ENCODE peak calls at places on chromosome 14, in ten cellular contexts. O is ascending aorta; P is AG04450; G is A549; M is GM23248; R is IMR-90; Y is CD8-positive, alpha-beta T cell; H is fibroblast of lung; N is stomach; K is cardiac muscle cell. F is an unnamed sample.

GRCh38 chr14:81314443-81315175 is 85.5 kb downstream of the STON2 start:
- DNase-seq in O (no peak), P (no peak), G (no peak), M (no peak), R (no peak), Y (no peak), H (no peak), N (no peak), K (no peak), F (no peak)

GRCh38 chr14:96285667-96286066 is 29.7 kb downstream of the BDKRB1 start:
- DNase-seq in O (no peak), P (no peak), G (no peak), M (no peak), R (peak; percentile 91), Y (no peak), H (peak; percentile 89), N (no peak), K (peak; percentile 63), F (peak; percentile 91)

GRCh38 chr14:24965578-24965933 is 84.4 kb downstream of the STXBP6 start:
- DNase-seq in O (no peak), P (no peak), G (no peak), M (no peak), R (no peak), Y (no peak), H (no peak), N (no peak), K (no peak), F (no peak)

GRCh38 chr14:104249092-104249491 is 110.7 kb downstream of the KIF26A start:
- DNase-seq in O (peak; percentile 35), P (no peak), G (no peak), M (no peak), R (no peak), Y (peak; percentile 6), H (no peak), N (no peak), K (no peak), F (no peak)

GRCh38 chr14:24284501-24285035 is 13.2 kb upstream of the RABGGTA start:
- DNase-seq in O (no peak), P (no peak), G (no peak), M (no peak), R (no peak), Y (no peak), H (no peak), N (no peak), K (no peak), F (no peak)

GRCh38 chr14:71692496-71692895 is 239.7 kb upstream of the RGS6 start:
- DNase-seq in O (peak; percentile 72), P (no peak), G (no peak), M (peak; percentile 50), R (peak; percentile 69), Y (no peak), H (no peak), N (no peak), K (no peak), F (peak; percentile 68)

GRCh38 chr14:55102141-55102547 is 26.9 kb upstream of the LGALS3 start:
- DNase-seq in O (peak; percentile 86), P (peak; percentile 84), G (peak; percentile 62), M (peak; percentile 99), R (peak; percentile 96), Y (peak; percentile 54), H (peak; percentile 100), N (peak; percentile 83), K (no peak), F (peak; percentile 87)

GRCh38 chr14:76772300-76773187 is 11.3 kb downstream of the VASH1 start:
- DNase-seq in O (peak; percentile 82), P (peak; percentile 3), G (no peak), M (no peak), R (peak; percentile 61), Y (no peak), H (peak; percentile 44), N (no peak), K (peak; percentile 83), F (peak; percentile 32)

GRCh38 chr14:101231828-101232227 is 328.3 kb upstream of the RTL1 start:
- DNase-seq in O (peak; percentile 12), P (no peak), G (no peak), M (no peak), R (no peak), Y (no peak), H (no peak), N (no peak), K (no peak), F (no peak)

GRCh38 chr14:61575126-61575525 is 120.2 kb upstream of the HIF1A start:
- DNase-seq in O (no peak), P (no peak), G (no peak), M (no peak), R (no peak), Y (no peak), H (no peak), N (no peak), K (no peak), F (no peak)

GRCh38 chr14:61578745-61579144 is 116.6 kb upstream of the HIF1A start:
- DNase-seq in O (no peak), P (no peak), G (no peak), M (peak; percentile 17), R (no peak), Y (no peak), H (no peak), N (no peak), K (no peak), F (no peak)

GRCh38 chr14:61574514-61574807 is 120.9 kb upstream of the HIF1A start:
- DNase-seq in O (no peak), P (no peak), G (no peak), M (no peak), R (no peak), Y (no peak), H (no peak), N (no peak), K (no peak), F (no peak)

GRCh38 chr14:61575751-61576150 is 119.6 kb upstream of the HIF1A start:
- DNase-seq in O (no peak), P (no peak), G (no peak), M (peak; percentile 57), R (no peak), Y (no peak), H (no peak), N (no peak), K (no peak), F (peak; percentile 40)

GRCh38 chr14:61577506-61577931 is 117.8 kb upstream of the HIF1A start:
- DNase-seq in O (no peak), P (no peak), G (no peak), M (peak; percentile 35), R (no peak), Y (no peak), H (no peak), N (no peak), K (no peak), F (no peak)
- H3K27ac ChIP-seq in O (no peak overlapping the region), P (no peak overlapping the region), G (peak overlapping the region; percentile 67), M (peak overlapping the region; percentile 81), R (no peak overlapping the region), Y (no peak overlapping the region), H (no peak overlapping the region), N (no peak overlapping the region), K (no peak overlapping the region), F (peak overlapping the region; percentile 16)

DNA sequence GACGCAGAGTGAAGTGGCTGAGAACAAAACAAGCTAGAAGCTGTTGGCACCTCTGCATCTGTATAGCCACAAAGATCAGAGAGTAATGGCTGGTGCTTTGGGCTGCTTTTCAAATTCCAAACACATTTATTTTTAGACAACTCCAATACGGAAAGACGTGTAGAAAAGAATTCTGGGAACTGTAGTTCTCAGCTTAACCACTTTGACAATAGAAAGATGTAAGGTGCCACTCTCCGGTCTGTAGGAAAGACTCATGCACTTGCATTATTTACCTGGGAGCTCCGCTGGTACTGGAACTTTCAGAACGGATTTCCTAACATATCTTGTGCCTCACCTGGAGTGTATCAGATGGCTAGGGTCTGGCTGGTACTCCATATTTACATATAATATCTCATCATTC is 1.8 kb upstream of the OR4K2 start:
- DNase-seq in O (no peak), P (no peak), G (no peak), M (no peak), R (no peak), Y (no peak), H (no peak), N (no peak), K (no peak), F (no peak)
- H3K4me3 ChIP-seq in O (no peak overlapping the region), P (no peak overlapping the region), G (no peak overlapping the region), M (no peak overlapping the region), R (no peak overlapping the region), Y (no peak overlapping the region), H (no peak overlapping the region), N (no peak overlapping the region), K (no peak overlapping the region), F (no peak overlapping the region)

GRCh38 chr14:68627868-68628604 is 164.8 kb downstream of the ZFP36L1 start:
- DNase-seq in O (no peak), P (no peak), G (no peak), M (no peak), R (no peak), Y (peak; percentile 61), H (no peak), N (peak; percentile 77), K (no peak), F (no peak)

GRCh38 chr14:68627050-68627867 is 165.6 kb downstream of the ZFP36L1 start:
- DNase-seq in O (peak; percentile 87), P (no peak), G (no peak), M (no peak), R (no peak), Y (no peak), H (no peak), N (peak; percentile 51), K (no peak), F (peak; percentile 26)

GRCh38 chr14:68630611-68631013 is 162.3 kb downstream of the ZFP36L1 start:
- DNase-seq in O (no peak), P (no peak), G (no peak), M (no peak), R (no peak), Y (no peak), H (peak; percentile 42), N (no peak), K (no peak), F (no peak)

GRCh38 chr14:68630081-68630571 is 162.7 kb downstream of the ZFP36L1 start:
- DNase-seq in O (no peak), P (no peak), G (no peak), M (no peak), R (no peak), Y (no peak), H (no peak), N (no peak), K (peak; percentile 66), F (no peak)

DNA sequence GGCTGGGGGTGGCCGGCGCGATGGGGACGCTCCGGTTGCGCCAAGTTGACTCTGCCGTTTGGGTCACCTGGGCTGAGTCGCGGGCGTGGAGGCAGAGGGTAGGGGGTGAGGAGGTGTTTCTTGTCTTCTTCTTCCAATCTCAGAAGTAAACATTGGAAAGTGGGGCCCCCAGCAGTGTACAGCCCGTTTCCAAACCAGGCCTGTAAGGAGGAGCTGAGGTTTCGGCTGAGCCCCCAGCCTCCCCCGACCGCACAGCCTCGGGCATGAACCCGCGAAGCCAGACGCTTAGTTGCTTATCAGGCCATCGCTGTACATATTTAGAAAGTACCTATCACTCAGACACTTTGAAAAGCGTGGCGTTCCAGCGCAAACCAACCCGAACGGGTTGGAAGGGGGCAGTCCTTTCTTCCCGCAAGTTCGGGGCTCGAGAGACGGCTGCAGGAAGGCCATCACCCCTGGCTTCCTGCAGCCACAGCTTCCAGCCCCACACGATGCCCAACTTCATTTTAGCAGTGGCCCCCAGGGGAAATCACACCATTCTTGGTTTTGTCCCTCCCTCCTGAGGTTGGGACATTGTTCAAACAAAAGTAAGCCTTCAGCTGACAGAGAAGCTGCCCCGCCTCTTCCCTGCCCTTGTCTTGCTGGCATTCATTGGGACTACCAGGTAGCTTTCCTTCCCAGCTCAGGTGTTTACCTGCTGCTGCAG is 164.1 kb downstream of the ZFP36L1 start:
- DNase-seq in O (no peak), P (no peak), G (no peak), M (no peak), R (no peak), Y (peak; percentile 44), H (no peak), N (peak; percentile 79), K (no peak), F (no peak)
- H3K27ac ChIP-seq in O (no peak overlapping the region), P (no peak overlapping the region), G (peak overlapping the region; percentile 28), M (no peak overlapping the region), R (no peak overlapping the region), Y (peak overlapping the region; percentile 30), H (no peak overlapping the region), N (peak overlapping the region; percentile 87), K (peak overlapping the region; percentile 12), F (no peak overlapping the region)

GRCh38 chr14:83467811-83468210 is 1934.2 kb upstream of the SEL1L start:
- DNase-seq in O (no peak), P (no peak), G (no peak), M (peak; percentile 2), R (peak; percentile 27), Y (no peak), H (no peak), N (no peak), K (no peak), F (no peak)
- H3K4me3 ChIP-seq in O (no peak overlapping the region), P (no peak overlapping the region), G (no peak overlapping the region), M (no peak overlapping the region), R (no peak overlapping the region), Y (no peak overlapping the region), H (no peak overlapping the region), N (no peak overlapping the region), K (no peak overlapping the region), F (no peak overlapping the region)

F was measured in SJSA1.